ENCODE peak calls at places on chromosome 4, in eight cellular contexts. R is dermis microvascular lymphatic vessel endothelial cell; U is effector CD4-positive, alpha-beta T cell; N is NCI-H460; M is T1000; L is omental fat pad; Z is right cardiac atrium; G is progenitor cell of endocrine pancreas. J is an unnamed sample.

GRCh38 chr4:80005863-80006262 is 67.2 kb downstream of the ANTXR2 start:
- DNase-seq in R (peak), U (no peak), N (no peak), M (no peak), L (no peak), Z (no peak), G (no peak), J (no peak)

GRCh38 chr4:73676881-73677323 is 56.7 kb upstream of the RASSF6 start:
- DNase-seq in R (peak), U (no peak), N (peak), M (no peak), L (no peak), Z (peak), G (no peak), J (no peak)

GRCh38 chr4:40662962-40663604 is 33.4 kb upstream of the RBM47 start:
- DNase-seq in R (peak), U (no peak), N (no peak), M (peak), L (no peak), Z (no peak), G (no peak), J (no peak)

GRCh38 chr4:71659979-71660378 is 123.9 kb downstream of the GC start:
- DNase-seq in R (no peak), U (no peak), N (no peak), M (no peak), L (no peak), Z (no peak), G (no peak), J (no peak)

GRCh38 chr4:6367313-6367945 is 97.8 kb downstream of the WFS1 start:
- DNase-seq in R (no peak), U (no peak), N (no peak), M (no peak), L (no peak), Z (no peak), G (no peak), J (no peak)

GRCh38 chr4:1979477-1980196 is 29.1 kb downstream of the NELFA start:
- DNase-seq in R (no peak), U (no peak), N (no peak), M (no peak), L (no peak), Z (no peak), G (no peak), J (no peak)

GRCh38 chr4:58138786-58139185 is 1028.6 kb upstream of the IGFBP7 start:
- DNase-seq in R (no peak), U (no peak), N (no peak), M (no peak), L (no peak), Z (no peak), G (no peak), J (no peak)

GRCh38 chr4:10051536-10052135 is 30.3 kb upstream of the SLC2A9 start:
- DNase-seq in R (no peak), U (no peak), N (no peak), M (no peak), L (no peak), Z (no peak), G (no peak), J (no peak)

GRCh38 chr4:188305690-188306089 is 166.4 kb downstream of the TRIML1 start:
- DNase-seq in R (no peak), U (no peak), N (no peak), M (no peak), L (no peak), Z (no peak), G (no peak), J (no peak)

GRCh38 chr4:156974264-156974663 is 2.7 kb upstream of the PDGFC start:
- DNase-seq in R (no peak), U (no peak), N (no peak), M (no peak), L (no peak), Z (no peak), G (no peak), J (no peak)

GRCh38 chr4:87677731-87678130 is 27.7 kb downstream of the DMP1 start:
- DNase-seq in R (no peak), U (no peak), N (no peak), M (no peak), L (no peak), Z (peak), G (no peak), J (peak)

GRCh38 chr4:63296773-63297172 is 1112.5 kb downstream of the TECRL start:
- DNase-seq in R (no peak), U (no peak), N (no peak), M (no peak), L (no peak), Z (no peak), G (no peak), J (no peak)

GRCh38 chr4:55635760-55636621 is at the start of gene NMU:
- DNase-seq in R (peak), U (peak), N (peak), M (peak), L (no peak), Z (peak), G (peak), J (no peak)

GRCh38 chr4:180057891-180058643 is 2185.1 kb upstream of the TENM3 start:
- DNase-seq in R (peak), U (no peak), N (no peak), M (no peak), L (no peak), Z (peak), G (peak), J (peak)